ENCODE peak calls at places on chromosomes 12 and 14, in nine cellular contexts. M is chondrocyte, Q is RWPE1, L is cardiac septum, E is activated T-cell treated with anti-CD3 and anti-CD28 coated beads for 24 hours, R is NCI-H460, Y is upper lobe of right lung, N is GM06990, V is adrenal gland. P is an unnamed sample.

GRCh38 chr12:9668141-9669018 is 1.1 kb upstream of the CLEC2D start:
- DNase-seq in R (no peak), L (no peak), E (no peak), Q (no peak), M (no peak), Y (no peak), N (peak), V (no peak), P (no peak)

GRCh38 chr14:105340821-105341408 is 26.4 kb downstream of the PACS2 start:
- DNase-seq in R (no peak), L (no peak), V (no peak), E (no peak), M (no peak), Q (no peak), N (no peak), Y (no peak), P (no peak)

GRCh38 chr14:98244162-98244948 is 1027.6 kb downstream of the BCL11B start:
- DNase-seq in E (no peak), M (no peak), V (no peak), N (no peak), Q (no peak), Y (no peak), R (no peak), L (no peak), P (no peak)

GRCh38 chr12:91746976-91747375 is 398.7 kb downstream of the BTG1 start:
- DNase-seq in E (no peak), V (no peak), Q (no peak), Y (no peak), R (no peak), M (no peak), L (no peak), N (no peak), P (no peak)

GRCh38 chr12:82527165-82527780 is 159.4 kb upstream of the TMTC2 start:
- DNase-seq in R (peak), V (peak), Q (peak), Y (no peak), M (no peak), N (peak), L (no peak), E (no peak), P (peak)

GRCh38 chr14:95290769-95291440 is 28.8 kb downstream of the CLMN start:
- DNase-seq in M (no peak), E (no peak), N (no peak), L (no peak), Y (no peak), R (no peak), Q (peak), V (peak), P (peak)

GRCh38 chr12:113891737-113892520 is 74.2 kb downstream of the RBM19 start:
- DNase-seq in Q (no peak), N (no peak), V (no peak), R (no peak), Y (no peak), E (no peak), L (no peak), M (no peak), P (no peak)

GRCh38 chr14:50249118-50249775 is 17.9 kb upstream of the SOS2 start:
- DNase-seq in Q (no peak), L (no peak), R (no peak), N (no peak), Y (no peak), M (no peak), V (no peak), E (no peak), P (no peak)

GRCh38 chr14:73878436-73878835 is 8.2 kb upstream of the ZNF410 start:
- DNase-seq in L (no peak), M (no peak), Y (no peak), N (no peak), E (no peak), V (no peak), R (peak), Q (no peak), P (no peak)

GRCh38 chr12:106247731-106248176 is at the start of gene CKAP4:
- DNase-seq in R (peak), L (peak), N (peak), Q (peak), V (peak), M (no peak), E (peak), Y (peak), P (peak)

GRCh38 chr12:97912943-97913342 is 450.3 kb downstream of the RMST start:
- DNase-seq in R (peak), E (no peak), N (no peak), L (no peak), Q (no peak), M (no peak), V (peak), Y (no peak), P (no peak)

GRCh38 chr14:56221392-56222128 is 103.3 kb downstream of the PELI2 start:
- DNase-seq in R (no peak), V (no peak), Q (no peak), N (no peak), E (no peak), L (no peak), Y (no peak), M (no peak), P (no peak)

GRCh38 chr14:88791629-88792571 is 853 bp downstream of the EML5 start:
- DNase-seq in N (no peak), R (no peak), Q (no peak), E (no peak), M (no peak), Y (peak), L (no peak), V (peak), P (peak)

GRCh38 chr14:100664841-100665425 is 61.8 kb upstream of the DLK1 start:
- DNase-seq in M (no peak), N (no peak), V (peak), Q (no peak), R (no peak), E (no peak), L (no peak), Y (no peak), P (no peak)